ENCODE peak calls at places on chromosomes 6 and 20, in four cellular contexts. T is kidney glomerular epithelial cell, R is left cardiac atrium, H is T-helper 2 cell. L is an unnamed sample.

GRCh38 chr6:2378891-2379652 is 133.7 kb upstream of the GMDS start:
- DNase-seq in T (peak), H (no peak), R (no peak), L (no peak)

GRCh38 chr6:41941280-41942044 is at the start of gene CCND3:
- DNase-seq in H (peak), T (peak), R (peak), L (peak)

GRCh38 chr6:27503436-27504030 is 30.6 kb upstream of the ZNF184 start:
- DNase-seq in H (peak), R (peak), T (peak), L (peak)

GRCh38 chr6:9195322-9195721 is 760.0 kb upstream of the SLC35B3 start:
- DNase-seq in H (no peak), T (no peak), R (no peak), L (no peak)

GRCh38 chr6:97440590-97441176 is 157.7 kb upstream of the MMS22L start:
- DNase-seq in R (no peak), H (no peak), T (peak), L (no peak)

GRCh38 chr6:68279793-68280557 is 355.1 kb upstream of the ADGRB3 start:
- DNase-seq in T (no peak), H (no peak), R (no peak), L (peak)

GRCh38 chr6:82608365-82608764 is 244.7 kb downstream of the TPBG start:
- DNase-seq in R (no peak), H (no peak), T (no peak), L (no peak)

GRCh38 chr6:149929422-149929821 is 6.5 kb upstream of the RAET1G start:
- DNase-seq in H (no peak), R (no peak), T (no peak), L (no peak)

GRCh38 chr6:5107332-5107731 is 22.2 kb downstream of the PPP1R3G start:
- DNase-seq in H (no peak), R (peak), T (no peak), L (no peak)

GRCh38 chr20:32396656-32397160 is 38.6 kb downstream of the ASXL1 start:
- DNase-seq in H (no peak), R (no peak), T (no peak), L (no peak)

GRCh38 chr6:35453236-35453635 is 1.1 kb downstream of the FANCE start:
- DNase-seq in H (no peak), T (no peak), R (no peak), L (no peak)